ENCODE peak calls at places on chromosomes 11 and 22, in eight cellular contexts. L, G, H, K, P, B, Q and T are unnamed samples. For H3K9me3, the result is how much of the 10 kb centered on the place peaks cover.

GRCh38 chr11:128521697-128522062 is 65.7 kb downstream of the ETS1 start:
- DNase-seq in B (no peak), G (no peak), K (peak), P (no peak), Q (peak), L (no peak), H (no peak), T (no peak)

GRCh38 chr11:10561043-10561818 is 7.2 kb downstream of the LYVE1 start:
- DNase-seq in K (no peak), Q (no peak), B (no peak), L (no peak), P (no peak), H (no peak), G (no peak), T (no peak)

GRCh38 chr11:63920870-63921417 is 4.0 kb upstream of the RCOR2 start:
- DNase-seq in K (no peak), G (no peak), B (no peak), H (peak), L (no peak), P (no peak), Q (peak), T (peak)

GRCh38 chr22:47120399-47120798 is 357.9 kb downstream of the TBC1D22A start:
- DNase-seq in Q (no peak), G (no peak), B (no peak), H (no peak), L (no peak), P (no peak), K (no peak), T (no peak)

GRCh38 chr22:16563555-16564520 is 28.8 kb downstream of the CCT8L2 start:
- DNase-seq in Q (no peak), B (no peak), H (no peak), G (no peak), L (no peak), P (no peak), K (peak), T (no peak)

GRCh38 chr11:6315811-6316425 is 4.4 kb downstream of the CAVIN3 start:
- DNase-seq in Q (peak), H (peak), G (peak), K (peak), B (peak), P (peak), L (peak), T (peak)

GRCh38 chr11:115927823-115928329 is 423.7 kb upstream of the CADM1 start:
- DNase-seq in K (no peak), L (no peak), Q (no peak), P (no peak), G (no peak), H (peak), B (no peak), T (no peak)

GRCh38 chr22:49776053-49776511 is 51.6 kb downstream of the BRD1 start:
- DNase-seq in P (no peak), B (no peak), H (no peak), L (no peak), Q (no peak), G (no peak), K (no peak), T (no peak)

GRCh38 chr11:65419773-65420481 is 2.7 kb upstream of the NEAT1 start:
- DNase-seq in H (peak), K (peak), P (peak), Q (peak), G (no peak), B (peak), L (peak), T (peak)

GRCh38 chr22:21754523-21755128 is 19.0 kb upstream of the YPEL1 start:
- DNase-seq in L (no peak), K (no peak), G (no peak), B (peak), H (peak), P (peak), Q (no peak), T (peak)

GRCh38 chr11:119721129-119722120 is 7.6 kb downstream of the NECTIN1 start:
- DNase-seq in L (peak), Q (peak), B (no peak), P (no peak), G (peak), K (no peak), H (no peak), T (no peak)

GRCh38 chr22:23774922-23775436 is 2.3 kb downstream of the MMP11 start:
- DNase-seq in L (no peak), P (peak), B (no peak), G (no peak), H (no peak), K (no peak), Q (peak), T (no peak)

GRCh38 chr22:23775779-23776375 is 3.2 kb downstream of the MMP11 start:
- DNase-seq in B (no peak), P (no peak), G (no peak), H (no peak), Q (no peak), K (no peak), L (no peak), T (no peak)

GRCh38 chr22:23772315-23773246 is at the start of gene MMP11:
- DNase-seq in G (no peak), P (no peak), K (peak), B (peak), H (peak), L (peak), Q (peak), T (peak)

GRCh38 chr22:23773247-23774113 is 831 bp downstream of the MMP11 start:
- DNase-seq in Q (no peak), L (no peak), K (no peak), B (no peak), P (no peak), H (no peak), G (no peak), T (no peak)

GRCh38 chr22:23774114-23774921 is 1.7 kb downstream of the MMP11 start:
- DNase-seq in Q (no peak), G (no peak), B (no peak), H (no peak), P (no peak), K (no peak), L (no peak), T (no peak)
- H3K4me3 ChIP-seq in Q (no peak), G (no peak), B (no peak), H (no peak), P (no peak), K (no peak), L (no peak), T (no peak)

GRCh38 chr11:113085446-113085845 is 124.2 kb downstream of the NCAM1 start:
- DNase-seq in Q (no peak), L (no peak), G (no peak), K (no peak), H (no peak), P (no peak), B (no peak), T (no peak)
- TF ChIP-seq CTCF in Q (no peak), L (no peak), G (no peak), K (no peak), H (no peak), P (no peak), B (no peak), T (no peak)

GRCh38 chr22:38455530-38456271 is 702 bp upstream of the KCNJ4 start:
- DNase-seq in Q (peak), L (peak), P (peak), G (no peak), H (peak), B (no peak), K (no peak), T (no peak)
- H3K9me3 ChIP-seq in Q (under half), L (under half), P (under half), G (under half), H (under half), B (under half), K (under half), T (under half)

GRCh38 chr11:16610738-16611388 is 127.6 kb upstream of the C11orf58 start:
- DNase-seq in Q (peak), P (no peak), B (no peak), L (no peak), H (no peak), G (no peak), K (no peak), T (no peak)

GRCh38 chr11:16611395-16612233 is 126.8 kb upstream of the C11orf58 start:
- DNase-seq in G (no peak), B (no peak), Q (peak), P (no peak), H (no peak), K (no peak), L (peak), T (no peak)

GRCh38 chr11:16613401-16614381 is 124.8 kb upstream of the C11orf58 start:
- DNase-seq in L (peak), Q (peak), P (peak), B (peak), K (peak), H (peak), G (peak), T (peak)

GRCh38 chr11:16612234-16612571 is 126.2 kb upstream of the C11orf58 start:
- DNase-seq in K (no peak), P (no peak), Q (no peak), L (no peak), B (no peak), G (no peak), H (no peak), T (no peak)

GRCh38 chr11:16612801-16613400 is 125.5 kb upstream of the C11orf58 start:
- DNase-seq in Q (peak), L (peak), P (peak), K (no peak), H (no peak), G (no peak), B (no peak), T (no peak)
- H3K4me3 ChIP-seq in Q (peak), L (peak), P (peak), K (peak), H (no peak), G (peak), B (peak), T (peak)